ENCODE peak calls at places on chromosomes 1 and 21, in six cellular contexts. J, F, S, O, L and U are unnamed samples.

GRCh38 chr1:47608296-47608875 is 170.5 kb downstream of the FOXD2 start:
- DNase-seq in J (no peak), F (no peak), S (no peak), O (no peak), L (no peak), U (no peak)

GRCh38 chr1:111541721-111542120 is 38.3 kb upstream of the ADORA3 start:
- DNase-seq in J (no peak), F (no peak), S (no peak), O (peak; percentile 48), L (no peak), U (no peak)

GRCh38 chr21:26421724-26422123 is 151.4 kb downstream of the CYYR1 start:
- DNase-seq in J (no peak), F (no peak), S (no peak), O (no peak), L (no peak), U (no peak)

GRCh38 chr1:224498574-224499170 is 64.1 kb upstream of the WDR26 start:
- DNase-seq in J (no peak), F (peak; percentile 75), S (no peak), O (no peak), L (no peak), U (no peak)

GRCh38 chr1:229753764-229754553 is 127.9 kb downstream of the URB2 start:
- DNase-seq in J (no peak), F (no peak), S (peak; percentile 91), O (no peak), L (no peak), U (no peak)

GRCh38 chr1:46806196-46807020 is 7.6 kb downstream of the CYP4B1 start:
- DNase-seq in J (no peak), F (no peak), S (no peak), O (no peak), L (no peak), U (no peak)

GRCh38 chr1:1285102-1285571 is 4.9 kb downstream of the SCNN1D start:
- DNase-seq in J (no peak), F (no peak), S (no peak), O (no peak), L (no peak), U (no peak)

GRCh38 chr1:99850458-99850974 is 355 bp downstream of the AGL start:
- DNase-seq in J (no peak), F (no peak), S (peak; percentile 15), O (no peak), L (no peak), U (no peak)

GRCh38 chr1:150695561-150695960 is 1.4 kb downstream of the GOLPH3L start:
- DNase-seq in J (no peak), F (no peak), S (no peak), O (no peak), L (no peak), U (no peak)

GRCh38 chr1:150692720-150693119 is 4.2 kb downstream of the GOLPH3L start:
- DNase-seq in J (no peak), F (no peak), S (no peak), O (no peak), L (no peak), U (no peak)

GRCh38 chr1:150696995-150697927 is at the start of gene GOLPH3L:
- DNase-seq in J (peak; percentile 45), F (peak; percentile 94), S (peak; percentile 98), O (peak; percentile 99), L (peak; percentile 99), U (peak; percentile 49)

GRCh38 chr1:150696590-150696989 is 364 bp downstream of the GOLPH3L start:
- DNase-seq in J (no peak), F (no peak), S (peak; percentile 27), O (no peak), L (no peak), U (no peak)

DNA sequence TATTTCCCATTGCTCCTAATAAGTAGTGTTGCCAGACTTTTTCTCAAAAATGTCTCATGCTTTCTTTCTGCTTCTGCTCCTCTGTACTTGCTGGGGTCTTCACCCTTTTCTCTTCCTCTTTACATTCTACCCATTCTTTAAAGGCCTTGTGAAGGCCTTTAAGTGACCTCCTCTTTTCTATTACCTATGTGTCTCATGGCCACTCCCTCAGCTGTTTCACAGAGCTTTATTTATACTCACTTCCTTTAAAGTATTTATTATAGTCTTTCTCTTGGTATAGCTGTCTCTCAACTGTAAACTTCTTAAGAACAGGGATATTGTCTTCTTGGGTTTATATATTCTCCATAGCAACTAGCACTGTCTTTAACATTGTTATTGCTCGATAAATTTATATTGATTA is 803 bp downstream of the GOLPH3L start:
- DNase-seq in J (no peak), F (no peak), S (no peak), O (no peak), L (no peak), U (no peak)
- TF ChIP-seq POLR2A in J (no peak), F (no peak), S (no peak), O (no peak), L (no peak), U (no peak)

GRCh38 chr1:246907472-246907871 is 24.3 kb downstream of the AHCTF1 start:
- DNase-seq in J (no peak), F (no peak), S (no peak), O (peak; percentile 69), L (no peak), U (no peak)
- TF ChIP-seq TAF1 in J (no peak), F (no peak), S (no peak), O (no peak), L (no peak), U (no peak)

GRCh38 chr1:236914375-236914774 is 89.9 kb downstream of the MT1HL1 start:
- DNase-seq in J (no peak), F (no peak), S (peak; percentile 31), O (no peak), L (no peak), U (no peak)
- TF ChIP-seq POLR2A in J (no peak), F (no peak), S (no peak), O (no peak), L (no peak), U (no peak)

GRCh38 chr1:225812488-225813249 is 2.7 kb downstream of the EPHX1 start:
- DNase-seq in J (no peak), F (no peak), S (no peak), O (no peak), L (no peak), U (no peak)
- TF ChIP-seq TAF1 in J (no peak), F (no peak), S (no peak), O (no peak), L (no peak), U (no peak)

DNA sequence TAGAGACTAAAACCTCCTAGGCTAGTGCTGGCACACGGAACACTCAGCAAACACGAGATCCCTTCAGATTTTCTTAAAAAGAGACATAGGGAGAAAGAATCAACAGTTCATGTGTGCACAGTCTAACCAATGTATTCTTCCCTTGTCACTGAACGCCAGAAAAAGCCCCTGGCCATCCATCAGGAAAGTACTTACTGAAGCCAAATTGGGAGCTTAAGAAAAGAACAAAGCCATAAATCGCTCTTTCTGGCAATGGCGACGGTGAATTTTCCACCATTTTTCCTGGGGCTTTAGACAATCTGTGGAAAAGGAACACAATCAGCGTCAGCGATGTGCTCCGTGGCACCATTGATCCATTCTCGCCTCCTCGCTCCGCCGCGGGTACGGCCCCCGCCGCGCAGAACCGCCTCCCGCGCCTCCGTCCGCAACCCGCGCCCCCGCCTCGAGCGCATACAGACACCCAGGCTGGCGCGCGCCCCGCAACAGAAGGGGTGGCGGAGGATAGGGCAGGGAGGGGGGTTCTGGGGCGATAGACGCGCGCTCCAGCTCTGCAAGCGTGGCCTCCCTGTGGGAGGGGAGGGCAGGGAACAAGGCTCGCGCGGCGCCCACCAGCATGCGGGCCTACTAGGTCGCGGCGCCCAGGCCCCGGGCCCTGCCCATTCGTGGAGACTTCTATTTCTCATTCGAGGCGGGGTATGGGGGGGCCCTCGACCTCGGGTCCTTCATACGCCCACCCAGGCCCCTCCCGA is 458 bp downstream of the PIGP start:
- DNase-seq in J (peak; percentile 43), F (no peak), S (no peak), O (no peak), L (no peak), U (peak; percentile 46)
- TF ChIP-seq POLR2A in J (peak; percentile 74), F (no peak), S (no peak), O (no peak), L (peak; percentile 74), U (no peak)

GRCh38 chr1:170661646-170662411 is 2.1 kb upstream of the PRRX1 start:
- DNase-seq in J (no peak), F (no peak), S (no peak), O (no peak), L (no peak), U (no peak)

GRCh38 chr1:170660281-170660713 is 3.6 kb upstream of the PRRX1 start:
- DNase-seq in J (no peak), F (no peak), S (no peak), O (no peak), L (no peak), U (no peak)

GRCh38 chr1:170660874-170661645 is 2.9 kb upstream of the PRRX1 start:
- DNase-seq in J (no peak), F (no peak), S (no peak), O (no peak), L (no peak), U (no peak)

GRCh38 chr1:170659404-170660035 is 4.4 kb upstream of the PRRX1 start:
- DNase-seq in J (no peak), F (no peak), S (no peak), O (no peak), L (no peak), U (no peak)

DNA sequence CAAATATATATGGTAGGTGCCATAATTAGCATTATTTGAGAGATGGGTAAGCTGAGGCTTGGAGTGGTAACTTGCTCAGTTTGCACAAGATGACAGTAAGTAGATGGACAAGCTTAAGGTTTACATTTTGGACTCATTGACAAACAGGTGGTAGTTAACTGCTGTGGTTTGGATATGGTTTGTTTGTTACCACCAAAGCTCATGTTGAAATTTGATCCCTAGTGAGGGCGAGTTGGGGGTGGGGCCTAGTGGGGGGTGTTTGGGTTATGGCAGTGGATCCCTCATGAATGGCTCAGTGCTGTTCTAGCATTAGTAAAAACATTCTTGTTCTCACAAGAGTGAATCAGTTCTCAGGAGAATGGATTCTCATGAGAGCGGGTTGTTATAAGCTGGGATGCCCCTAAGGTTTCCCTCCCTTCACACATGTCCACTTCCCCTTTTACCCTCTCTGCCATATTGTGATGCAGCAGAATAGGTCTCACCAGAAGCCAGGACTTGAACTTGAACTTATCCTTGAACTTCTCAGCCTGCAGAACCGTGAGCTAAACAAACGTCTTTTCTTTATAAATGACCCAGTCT is 6.6 kb upstream of the PRRX1 start:
- DNase-seq in J (no peak), F (no peak), S (no peak), O (no peak), L (peak; percentile 42), U (no peak)
- TF ChIP-seq TAF1 in J (no peak), F (no peak), S (no peak), O (no peak), L (no peak), U (no peak)

DNA sequence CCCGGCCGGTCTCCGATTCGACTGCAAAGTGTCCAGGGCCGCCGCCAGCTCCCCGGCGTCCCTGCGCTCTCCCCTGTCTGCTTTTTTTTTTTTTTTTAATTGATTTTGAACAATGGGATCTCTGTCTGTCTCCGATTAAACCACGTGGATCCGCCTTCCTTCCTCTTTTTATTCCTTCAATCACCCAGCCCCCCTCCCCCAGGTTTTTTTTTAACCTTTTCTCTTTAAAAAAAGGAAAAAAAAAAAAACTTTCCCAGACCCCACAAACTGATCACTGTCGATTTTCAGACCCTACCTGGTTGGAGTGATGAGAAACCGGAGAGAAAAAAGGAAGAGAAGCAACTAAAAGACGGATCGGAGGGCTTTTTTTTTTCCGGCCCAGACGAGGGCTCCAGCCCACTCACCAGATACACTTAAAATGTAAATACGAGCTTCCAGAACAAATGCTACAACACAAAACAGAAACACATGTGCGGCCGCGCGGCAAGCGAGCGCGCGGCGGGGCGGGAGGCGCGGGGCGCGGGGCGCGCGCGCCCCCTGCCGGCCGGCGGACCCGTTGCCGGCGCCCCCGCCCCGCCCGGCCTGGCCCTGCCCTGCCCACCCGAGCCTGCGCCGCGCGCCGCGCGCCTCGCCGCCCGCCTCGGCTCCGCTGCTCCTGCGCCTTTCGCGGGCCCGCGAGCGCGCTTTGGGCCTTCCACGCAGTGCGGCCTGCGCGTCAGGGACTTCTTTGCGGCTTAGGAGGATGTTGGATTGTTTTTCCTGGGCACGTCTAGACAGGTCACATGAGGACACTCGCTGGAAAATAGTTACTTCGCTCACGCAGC is at the start of gene RCC2:
- DNase-seq in J (peak; percentile 81), F (no peak), S (peak; percentile 91), O (peak; percentile 60), L (no peak), U (peak; percentile 82)
- TF ChIP-seq POLR2A in J (peak; percentile 69), F (peak; percentile 44), S (peak; percentile 88), O (no peak), L (peak; percentile 59), U (peak; percentile 58)